ENCODE peak calls at places on chromosome 11, in nine cellular contexts. K is NCI-H1092; U is upper lobe of right lung; M is activated CD8-positive, alpha-beta memory T cell treated with anti-CD3 and anti-CD28 coated beads, Interleukin-2, amount 50 U/mL, for 4 hours; L is activated T-cell treated with anti-CD3 and anti-CD28 coated beads for 1 hour; D is mammary epithelial cell; T is NCI-H460; Z is NCI-H510A; X is SK-N-SH. N is an unnamed sample.

GRCh38 chr11:112511271-112511670 is 250.6 kb upstream of the PLET1 start:
- DNase-seq in X (no peak), Z (no peak), D (peak; percentile 81), T (no peak), U (no peak), M (no peak), L (no peak), K (no peak), N (no peak)

GRCh38 chr11:66221726-66222236 is 46.7 kb upstream of the RAB1B start:
- DNase-seq in T (no peak), M (no peak), Z (no peak), U (peak; percentile 22), D (no peak), K (no peak), X (no peak), L (no peak), N (peak; percentile 40)

GRCh38 chr11:9943346-9944110 is 279.7 kb downstream of the SWAP70 start:
- DNase-seq in M (no peak), L (no peak), D (peak; percentile 46), K (no peak), Z (no peak), T (no peak), X (no peak), U (no peak), N (no peak)

GRCh38 chr11:71568707-71569349 is 3.5 kb downstream of the KRTAP5-10 start:
- DNase-seq in L (no peak), D (no peak), T (no peak), M (no peak), K (no peak), X (peak; percentile 55), U (no peak), Z (no peak), N (no peak)

GRCh38 chr11:44217432-44217831 is 92.5 kb downstream of the ALX4 start:
- DNase-seq in L (no peak), Z (no peak), K (no peak), U (no peak), M (no peak), T (no peak), D (no peak), X (no peak), N (no peak)

GRCh38 chr11:110356769-110357671 is 60.6 kb upstream of the RDX start:
- DNase-seq in M (no peak), T (peak; percentile 38), U (no peak), L (no peak), X (no peak), K (no peak), Z (no peak), D (peak; percentile 26), N (no peak)

GRCh38 chr11:35056391-35057093 is 82.4 kb upstream of the CD44 start:
- DNase-seq in T (no peak), K (no peak), D (peak; percentile 86), Z (no peak), U (no peak), L (no peak), X (no peak), M (no peak), N (no peak)

GRCh38 chr11:102799656-102800339 is 1.8 kb upstream of the MMP1 start:
- DNase-seq in L (no peak), Z (no peak), K (no peak), D (no peak), M (no peak), X (no peak), T (no peak), U (no peak), N (no peak)

GRCh38 chr11:24457985-24458384 is 38.9 kb upstream of the LUZP2 start:
- DNase-seq in D (no peak), T (no peak), L (no peak), K (no peak), X (no peak), U (no peak), Z (peak; percentile 5), M (no peak), N (no peak)

GRCh38 chr11:65952052-65952521 is 6.8 kb downstream of the TSGA10IP start:
- DNase-seq in Z (no peak), L (no peak), U (no peak), D (no peak), T (no peak), K (no peak), X (no peak), M (no peak), N (no peak)

GRCh38 chr11:69356703-69357457 is 62.9 kb downstream of the MYEOV start:
- DNase-seq in Z (no peak), T (no peak), K (no peak), X (no peak), M (no peak), L (no peak), D (no peak), U (peak; percentile 47), N (no peak)

GRCh38 chr11:114102993-114103896 is 43.7 kb downstream of the ZBTB16 start:
- DNase-seq in U (no peak), T (no peak), X (no peak), L (no peak), M (no peak), D (no peak), K (no peak), Z (no peak), N (no peak)

GRCh38 chr11:125207866-125208425 is 43.4 kb downstream of the PKNOX2 start:
- DNase-seq in T (no peak), K (no peak), D (peak; percentile 35), L (no peak), X (no peak), M (no peak), Z (no peak), U (no peak), N (no peak)

GRCh38 chr11:108788565-108789199 is 123.8 kb downstream of the DDX10 start:
- DNase-seq in X (no peak), L (no peak), D (peak; percentile 12), U (no peak), K (no peak), M (no peak), Z (no peak), T (peak; percentile 18), N (no peak)

GRCh38 chr11:99423435-99423983 is 402.8 kb downstream of the CNTN5 start:
- DNase-seq in M (no peak), K (no peak), T (no peak), L (no peak), X (no peak), Z (no peak), D (no peak), U (no peak), N (no peak)